ENCODE peak calls at places on chromosomes 7 and 10, in four cellular contexts. J, T, D and W are unnamed samples.

GRCh38 chr10:88385601-88386203 is 197.4 kb downstream of the RNLS start:
- DNase-seq in J (no peak), T (peak), D (peak), W (no peak)

GRCh38 chr10:101569838-101570763 is 18.0 kb downstream of the POLL start:
- DNase-seq in T (peak), D (peak), J (peak), W (peak)

GRCh38 chr10:3749597-3750351 is 35.2 kb downstream of the KLF6 start:
- DNase-seq in J (no peak), D (peak), T (no peak), W (no peak)

GRCh38 chr10:33421789-33422188 is 87.3 kb upstream of the NRP1 start:
- DNase-seq in J (no peak), D (peak), T (no peak), W (no peak)

GRCh38 chr7:21497072-21497471 is 45.8 kb upstream of the DNAH11 start:
- DNase-seq in J (peak), T (no peak), D (peak), W (no peak)

GRCh38 chr7:47444376-47445098 is 137.4 kb downstream of the TNS3 start:
- DNase-seq in T (no peak), J (peak), D (peak), W (no peak)

GRCh38 chr10:19629559-19629958 is 186.7 kb upstream of the PLXDC2 start:
- DNase-seq in D (no peak), T (no peak), J (peak), W (peak)

GRCh38 chr10:86234553-86235270 is 131.9 kb downstream of the GRID1 start:
- DNase-seq in J (peak), T (no peak), D (no peak), W (no peak)

GRCh38 chr10:30791197-30791611 is 161.7 kb upstream of the LYZL2 start:
- DNase-seq in D (no peak), T (no peak), J (no peak), W (no peak)

GRCh38 chr10:27771231-27771630 is 25.6 kb upstream of the MKX start:
- DNase-seq in T (no peak), D (no peak), J (no peak), W (no peak)